ENCODE peak calls at places on chromosomes 13 and 19, in seven cellular contexts. B is iris pigment epithelial cell; H is NCI-H1092 treated with DMSO at 0.1 percent for 48 hours; T is activated naive CD4-positive, alpha-beta T cell treated with anti-CD3 and anti-CD28 coated beads for 36 hours; R is C1 segment of cervical spinal cord; Z is bronchial epithelial cell; X is naive thymus-derived CD8-positive, alpha-beta T cell. M is an unnamed sample.

GRCh38 chr19:41366089-41366488 is 2.1 kb upstream of the B9D2 start:
- DNase-seq in B (no peak), H (no peak), T (peak), R (no peak), Z (no peak), X (no peak), M (no peak)

GRCh38 chr13:98273824-98274786 is 97.0 kb upstream of the RNF113B start:
- DNase-seq in B (no peak), H (peak), T (no peak), R (no peak), Z (no peak), X (no peak), M (no peak)

GRCh38 chr13:113098163-113098732 is 7.3 kb upstream of the F7 start:
- DNase-seq in B (no peak), H (no peak), T (no peak), R (no peak), Z (no peak), X (no peak), M (no peak)

GRCh38 chr13:113584870-113585671 is 518 bp downstream of the TFDP1 start:
- DNase-seq in B (no peak), H (peak), T (peak), R (no peak), Z (no peak), X (peak), M (no peak)

GRCh38 chr19:29845576-29846176 is 33.9 kb downstream of the CCNE1 start:
- DNase-seq in B (peak), H (no peak), T (peak), R (no peak), Z (peak), X (no peak), M (no peak)

GRCh38 chr19:37932985-37933953 is 26.3 kb downstream of the SIPA1L3 start:
- DNase-seq in B (peak), H (peak), T (no peak), R (no peak), Z (peak), X (no peak), M (no peak)

GRCh38 chr13:90867336-90867683 is 480.2 kb upstream of the MIR17HG start:
- DNase-seq in B (peak), H (peak), T (peak), R (no peak), Z (peak), X (no peak), M (peak)

GRCh38 chr13:29621401-29621800 is 25.9 kb upstream of the SLC7A1 start:
- DNase-seq in B (peak), H (no peak), T (no peak), R (no peak), Z (peak), X (no peak), M (no peak)

GRCh38 chr19:41352609-41353465 is 885 bp downstream of the TGFB1 start:
- DNase-seq in B (peak), H (no peak), T (peak), R (no peak), Z (peak), X (peak), M (no peak)

GRCh38 chr13:51675385-51675784 is 91.1 kb downstream of the WDFY2 start:
- DNase-seq in B (no peak), H (no peak), T (no peak), R (no peak), Z (peak), X (no peak), M (no peak)

GRCh38 chr13:108227651-108228272 is 9.6 kb downstream of the ABHD13 start:
- DNase-seq in B (peak), H (no peak), T (peak), R (no peak), Z (peak), X (peak), M (no peak)

GRCh38 chr19:45047188-45047797 is 8.4 kb downstream of the CLASRP start:
- DNase-seq in B (no peak), H (no peak), T (no peak), R (no peak), Z (no peak), X (no peak), M (no peak)

GRCh38 chr13:19818223-19818842 is 35.6 kb upstream of the PSPC1 start:
- DNase-seq in B (peak), H (no peak), T (peak), R (no peak), Z (peak), X (peak), M (no peak)

GRCh38 chr13:70171151-70171550 is 62.9 kb upstream of the KLHL1 start:
- DNase-seq in B (peak), H (no peak), T (no peak), R (no peak), Z (peak), X (no peak), M (no peak)

GRCh38 chr19:41000310-41000737 is 9.2 kb downstream of the CYP2B6 start:
- DNase-seq in B (peak), H (no peak), T (no peak), R (no peak), Z (peak), X (no peak), M (no peak)

GRCh38 chr19:18683109-18683954 is at the start of gene CRTC1:
- DNase-seq in B (peak), H (peak), T (peak), R (peak), Z (peak), X (peak), M (no peak)

GRCh38 chr13:37647038-37647650 is 48.6 kb upstream of the POSTN start:
- DNase-seq in B (peak), H (no peak), T (no peak), R (no peak), Z (no peak), X (no peak), M (no peak)

GRCh38 chr19:40055832-40056504 is at the start of gene ZNF780B:
- DNase-seq in B (peak), H (peak), T (peak), R (peak), Z (peak), X (peak), M (peak)

GRCh38 chr19:7373862-7374261 is 25.1 kb downstream of the ARHGEF18 start:
- DNase-seq in B (peak), H (no peak), T (peak), R (no peak), Z (peak), X (no peak), M (no peak)

GRCh38 chr19:1256646-1257474 is 8.5 kb downstream of the MIDN start:
- DNase-seq in B (no peak), H (no peak), T (no peak), R (no peak), Z (no peak), X (no peak), M (no peak)

GRCh38 chr19:51158474-51159129 is 16.5 kb downstream of the SIGLEC7 start:
- DNase-seq in B (peak), H (peak), T (peak), R (no peak), Z (peak), X (peak), M (no peak)

GRCh38 chr19:8517551-8518442 is 3.8 kb upstream of the ZNF414 start:
- DNase-seq in B (peak), H (no peak), T (peak), R (no peak), Z (no peak), X (peak), M (no peak)

GRCh38 chr19:33660426-33661160 is 38.8 kb downstream of the CHST8 start:
- DNase-seq in B (no peak), H (no peak), T (no peak), R (no peak), Z (no peak), X (no peak), M (no peak)

GRCh38 chr13:90770334-90770733 is 577.2 kb upstream of the MIR17HG start:
- DNase-seq in B (no peak), H (no peak), T (no peak), R (no peak), Z (no peak), X (no peak), M (no peak)

GRCh38 chr19:48815870-48816501 is 5.2 kb upstream of the BCAT2 start:
- DNase-seq in B (peak), H (no peak), T (peak), R (no peak), Z (peak), X (peak), M (no peak)

GRCh38 chr13:109346060-109346459 is 440.3 kb downstream of the IRS2 start:
- DNase-seq in B (no peak), H (no peak), T (no peak), R (no peak), Z (no peak), X (no peak), M (no peak)

GRCh38 chr19:574658-575526 is 2.5 kb downstream of the BSG start:
- DNase-seq in B (peak), H (no peak), T (no peak), R (no peak), Z (no peak), X (no peak), M (no peak)

GRCh38 chr13:95300625-95301134 is 571 bp downstream of the ABCC4 start:
- DNase-seq in B (peak), H (peak), T (peak), R (no peak), Z (peak), X (peak), M (no peak)

GRCh38 chr13:27791146-27791900 is 960 bp upstream of the GSX1 start:
- DNase-seq in B (no peak), H (peak), T (no peak), R (no peak), Z (no peak), X (no peak), M (no peak)

GRCh38 chr13:91722267-91722884 is 324.0 kb downstream of the GPC5 start:
- DNase-seq in B (peak), H (peak), T (no peak), R (no peak), Z (peak), X (peak), M (no peak)

GRCh38 chr13:62113145-62113544 is 697.5 kb upstream of the PCDH20 start:
- DNase-seq in B (peak), H (no peak), T (no peak), R (no peak), Z (no peak), X (no peak), M (no peak)

GRCh38 chr19:46919324-46919723 is 58.5 kb downstream of the ARHGAP35 start:
- DNase-seq in B (peak), H (no peak), T (peak), R (no peak), Z (peak), X (no peak), M (no peak)

GRCh38 chr19:15631817-15632216 is 8.9 kb upstream of the CYP4F3 start:
- DNase-seq in B (no peak), H (no peak), T (peak), R (no peak), Z (no peak), X (peak), M (no peak)

M was measured in GM12864.